ENCODE peak calls at places on chromosomes 2 and 18, in seven cellular contexts. A, L, D, M, B, W and U are unnamed samples.

GRCh38 chr2:9003366-9003615 is 193 bp downstream of the MBOAT2 start:
- DNase-seq in A (no peak), L (no peak), D (no peak), M (no peak), B (no peak), W (no peak), U (no peak)

GRCh38 chr18:76453057-76453561 is 41.9 kb downstream of the ZNF516 start:
- DNase-seq in A (no peak), L (no peak), D (no peak), M (no peak), B (no peak), W (no peak), U (no peak)

GRCh38 chr2:158394453-158394852 is 62.1 kb downstream of the CCDC148 start:
- DNase-seq in A (no peak), L (no peak), D (no peak), M (no peak), B (no peak), W (no peak), U (no peak)

GRCh38 chr18:32661486-32662299 is 111.1 kb downstream of the KLHL14 start:
- DNase-seq in A (no peak), L (peak; percentile 52), D (peak; percentile 21), M (no peak), B (no peak), W (peak; percentile 13), U (no peak)

GRCh38 chr2:98561018-98561417 is 47.3 kb downstream of the COA5 start:
- DNase-seq in A (no peak), L (no peak), D (no peak), M (no peak), B (no peak), W (no peak), U (no peak)

GRCh38 chr2:74426181-74426758 is 4.7 kb downstream of the WDR54 start:
- DNase-seq in A (no peak), L (no peak), D (no peak), M (no peak), B (no peak), W (no peak), U (no peak)

GRCh38 chr2:96771792-96772618 is 11.3 kb downstream of the CNNM4 start:
- DNase-seq in A (no peak), L (peak; percentile 73), D (no peak), M (no peak), B (no peak), W (no peak), U (peak; percentile 60)

GRCh38 chr2:437772-438393 is 150.0 kb upstream of the ALKAL2 start:
- DNase-seq in A (peak; percentile 40), L (no peak), D (peak; percentile 9), M (peak; percentile 60), B (peak; percentile 6), W (peak; percentile 75), U (no peak)

GRCh38 chr2:1685957-1686783 is 58.1 kb downstream of the PXDN start:
- DNase-seq in A (no peak), L (no peak), D (no peak), M (no peak), B (no peak), W (no peak), U (no peak)

GRCh38 chr2:2147024-2147900 is 183.8 kb downstream of the MYT1L start:
- DNase-seq in A (no peak), L (no peak), D (no peak), M (no peak), B (no peak), W (no peak), U (no peak)